ENCODE peak calls at places on chromosomes 6 and 20, in four cellular contexts. L, Y, V and G are unnamed samples.

GRCh38 chr6:5151955-5152401 is 66.8 kb downstream of the PPP1R3G start:
- DNase-seq in L (no peak), V (no peak), Y (no peak), G (no peak)

GRCh38 chr6:134882426-134883038 is 67.4 kb downstream of the ALDH8A1 start:
- DNase-seq in V (peak; percentile 58), Y (peak; percentile 23), L (peak; percentile 72), G (no peak)

GRCh38 chr6:19465760-19466159 is 371.4 kb upstream of the ID4 start:
- DNase-seq in V (peak; percentile 34), Y (no peak), L (no peak), G (no peak)

GRCh38 chr20:4925842-4926530 is 75.3 kb downstream of the SLC23A2 start:
- DNase-seq in V (no peak), Y (no peak), L (peak; percentile 78), G (no peak)

GRCh38 chr6:98835149-98836024 is 1.0 kb downstream of the POU3F2 start:
- DNase-seq in L (no peak), V (no peak), Y (no peak), G (no peak)

GRCh38 chr20:22918286-22918983 is 116.7 kb upstream of the SSTR4 start:
- DNase-seq in L (no peak), V (peak; percentile 73), Y (no peak), G (no peak)

GRCh38 chr6:87333591-87334181 is 4.6 kb upstream of the GJB7 start:
- DNase-seq in Y (no peak), L (no peak), V (peak; percentile 42), G (no peak)

GRCh38 chr6:159056432-159056831 is 11.6 kb upstream of the TAGAP start:
- DNase-seq in Y (no peak), L (no peak), V (no peak), G (no peak)

GRCh38 chr20:63076421-63076820 is 69.7 kb upstream of the BHLHE23 start:
- DNase-seq in V (no peak), L (no peak), Y (no peak), G (no peak)

GRCh38 chr20:46215913-46216707 is 92.2 kb downstream of the CDH22 start:
- DNase-seq in V (peak; percentile 77), Y (no peak), L (no peak), G (no peak)